ENCODE peak calls at places on chromosomes 4 and X, in seven cellular contexts. H is memory B cell, V is left lobe of liver, T is heart right ventricle, R is HepG2, Z is Panc1, Q is left lung. D is an unnamed sample.

GRCh38 chr4:52250124-52250523 is 199.0 kb downstream of the SPATA18 start:
- ATAC-seq in H (no peak), V (no peak), T (peak; percentile 95), R (no peak), Z (no peak), Q (no peak), D (no peak)

GRCh38 chrX:85619962-85620361 is 240.5 kb upstream of the POF1B start:
- ATAC-seq in H (no peak), V (no peak), T (no peak), R (no peak), Z (no peak), Q (no peak), D (no peak)

GRCh38 chr4:113141901-113142346 is 92.5 kb downstream of the ANK2 start:
- ATAC-seq in H (no peak), V (peak; percentile 32), T (no peak), R (peak; percentile 87), Z (peak; percentile 86), Q (peak; percentile 89), D (peak; percentile 86)

GRCh38 chrX:121456315-121456714 is 408.9 kb downstream of the GLUD2 start:
- ATAC-seq in H (peak; percentile 69), V (no peak), T (no peak), R (no peak), Z (no peak), Q (no peak), D (no peak)

GRCh38 chr4:169256101-169256612 is 14.6 kb downstream of the SH3RF1 start:
- ATAC-seq in H (no peak), V (no peak), T (no peak), R (no peak), Z (no peak), Q (no peak), D (no peak)

GRCh38 chrX:155071694-155072215 is 447 bp downstream of the BRCC3 start:
- ATAC-seq in H (no peak), V (no peak), T (no peak), R (peak; percentile 24), Z (peak; percentile 42), Q (peak; percentile 3), D (peak; percentile 19)

GRCh38 chr4:108135549-108136209 is 33.1 kb downstream of the LEF1 start:
- ATAC-seq in H (no peak), V (no peak), T (no peak), R (peak; percentile 62), Z (no peak), Q (no peak), D (no peak)

GRCh38 chrX:71586929-71587328 is 8.7 kb downstream of the GCNA start:
- ATAC-seq in H (no peak), V (peak; percentile 50), T (no peak), R (peak; percentile 98), Z (no peak), Q (no peak), D (no peak)

GRCh38 chr4:185680617-185681016 is 131.4 kb downstream of the SORBS2 start:
- ATAC-seq in H (no peak), V (no peak), T (peak; percentile 14), R (no peak), Z (no peak), Q (no peak), D (no peak)

GRCh38 chr4:37803348-37803973 is 23.0 kb upstream of the PGM2 start:
- ATAC-seq in H (peak; percentile 37), V (peak; percentile 78), T (no peak), R (no peak), Z (no peak), Q (peak; percentile 63), D (peak; percentile 60)

GRCh38 chr4:76634239-76634638 is 199.2 kb downstream of the SHROOM3 start:
- ATAC-seq in H (no peak), V (no peak), T (no peak), R (no peak), Z (peak; percentile 60), Q (peak; percentile 65), D (peak; percentile 82)